ENCODE peak calls at places on chromosomes 2 and 18, in six cellular contexts. One of them, this sample, is unnamed.

GRCh38 chr2:42927334-42928160 is 135.2 kb upstream of the HAAO start:
- DNase-seq in left ventricle myocardium inferior: peak; percentile 62
- DNase-seq in tibial nerve: no peak
- DNase-seq in astrocyte: no peak
- DNase-seq in upper lobe of left lung: no peak
- DNase-seq in right lobe of liver: no peak
- DNase-seq in this sample: no peak

GRCh38 chr18:79697178-79697577 is 17.6 kb downstream of the CTDP1 start:
- DNase-seq in left ventricle myocardium inferior: no peak
- DNase-seq in tibial nerve: no peak
- DNase-seq in astrocyte: no peak
- DNase-seq in upper lobe of left lung: no peak
- DNase-seq in right lobe of liver: no peak
- DNase-seq in this sample: no peak

GRCh38 chr18:77711096-77711495 is 461.4 kb downstream of the GALR1 start:
- DNase-seq in left ventricle myocardium inferior: no peak
- DNase-seq in tibial nerve: no peak
- DNase-seq in astrocyte: no peak
- DNase-seq in upper lobe of left lung: no peak
- DNase-seq in right lobe of liver: no peak
- DNase-seq in this sample: no peak

GRCh38 chr2:26864226-26864625 is 16.3 kb downstream of the DPYSL5 start:
- DNase-seq in left ventricle myocardium inferior: no peak
- DNase-seq in tibial nerve: no peak
- DNase-seq in astrocyte: no peak
- DNase-seq in upper lobe of left lung: no peak
- DNase-seq in right lobe of liver: no peak
- DNase-seq in this sample: no peak

GRCh38 chr2:216773072-216773471 is 77.7 kb upstream of the IGFBP5 start:
- DNase-seq in left ventricle myocardium inferior: peak; percentile 76
- DNase-seq in tibial nerve: no peak
- DNase-seq in astrocyte: no peak
- DNase-seq in upper lobe of left lung: no peak
- DNase-seq in right lobe of liver: no peak
- DNase-seq in this sample: no peak

GRCh38 chr18:27952741-27953140 is 224.2 kb downstream of the CDH2 start:
- DNase-seq in left ventricle myocardium inferior: no peak
- DNase-seq in tibial nerve: no peak
- DNase-seq in astrocyte: no peak
- DNase-seq in upper lobe of left lung: no peak
- DNase-seq in right lobe of liver: no peak
- DNase-seq in this sample: no peak

GRCh38 chr2:18154259-18154658 is 275.8 kb downstream of the KCNS3 start:
- DNase-seq in left ventricle myocardium inferior: no peak
- DNase-seq in tibial nerve: no peak
- DNase-seq in astrocyte: peak; percentile 92
- DNase-seq in upper lobe of left lung: no peak
- DNase-seq in right lobe of liver: no peak
- DNase-seq in this sample: no peak

GRCh38 chr2:232573042-232573441 is 22.6 kb downstream of the EIF4E2 start:
- DNase-seq in left ventricle myocardium inferior: no peak
- DNase-seq in tibial nerve: no peak
- DNase-seq in astrocyte: no peak
- DNase-seq in upper lobe of left lung: no peak
- DNase-seq in right lobe of liver: no peak
- DNase-seq in this sample: no peak

GRCh38 chr2:121722479-121722878 is 14.2 kb downstream of the NIFK start:
- DNase-seq in left ventricle myocardium inferior: no peak
- DNase-seq in tibial nerve: no peak
- DNase-seq in astrocyte: peak; percentile 68
- DNase-seq in upper lobe of left lung: no peak
- DNase-seq in right lobe of liver: no peak
- DNase-seq in this sample: no peak

GRCh38 chr2:170571612-170572011 is 143.5 kb upstream of the SP5 start:
- DNase-seq in left ventricle myocardium inferior: no peak
- DNase-seq in tibial nerve: no peak
- DNase-seq in astrocyte: no peak
- DNase-seq in upper lobe of left lung: no peak
- DNase-seq in right lobe of liver: no peak
- DNase-seq in this sample: no peak

GRCh38 chr18:57088883-57089282 is 58.0 kb upstream of the BOD1L2 start:
- DNase-seq in left ventricle myocardium inferior: no peak
- DNase-seq in tibial nerve: no peak
- DNase-seq in astrocyte: no peak
- DNase-seq in upper lobe of left lung: no peak
- DNase-seq in right lobe of liver: no peak
- DNase-seq in this sample: no peak

GRCh38 chr18:34976084-34976483 is 65.1 kb upstream of the MAPRE2 start:
- DNase-seq in left ventricle myocardium inferior: no peak
- DNase-seq in tibial nerve: no peak
- DNase-seq in astrocyte: no peak
- DNase-seq in upper lobe of left lung: no peak
- DNase-seq in right lobe of liver: no peak
- DNase-seq in this sample: no peak

GRCh38 chr18:55054591-55054990 is 95.3 kb upstream of the CCDC68 start:
- DNase-seq in left ventricle myocardium inferior: no peak
- DNase-seq in tibial nerve: no peak
- DNase-seq in astrocyte: peak; percentile 78
- DNase-seq in upper lobe of left lung: peak; percentile 22
- DNase-seq in right lobe of liver: no peak
- DNase-seq in this sample: no peak

GRCh38 chr2:120209427-120210233 is 13.6 kb downstream of the TMEM185B start:
- DNase-seq in left ventricle myocardium inferior: no peak
- DNase-seq in tibial nerve: no peak
- DNase-seq in astrocyte: no peak
- DNase-seq in upper lobe of left lung: no peak
- DNase-seq in right lobe of liver: no peak
- DNase-seq in this sample: no peak

GRCh38 chr2:99140056-99140859 is 1.2 kb upstream of the C2orf15 start:
- DNase-seq in left ventricle myocardium inferior: no peak
- DNase-seq in tibial nerve: no peak
- DNase-seq in astrocyte: no peak
- DNase-seq in upper lobe of left lung: no peak
- DNase-seq in right lobe of liver: no peak
- DNase-seq in this sample: no peak

GRCh38 chr18:58069104-58069503 is 25.1 kb downstream of the NEDD4L start:
- DNase-seq in left ventricle myocardium inferior: no peak
- DNase-seq in tibial nerve: no peak
- DNase-seq in astrocyte: no peak
- DNase-seq in upper lobe of left lung: no peak
- DNase-seq in right lobe of liver: no peak
- DNase-seq in this sample: no peak

GRCh38 chr2:9623151-9623550 is 7.6 kb downstream of the YWHAQ start:
- DNase-seq in left ventricle myocardium inferior: no peak
- DNase-seq in tibial nerve: no peak
- DNase-seq in astrocyte: no peak
- DNase-seq in upper lobe of left lung: no peak
- DNase-seq in right lobe of liver: no peak
- DNase-seq in this sample: no peak

GRCh38 chr2:178946494-178946893 is 103.4 kb downstream of the CCDC141 start:
- DNase-seq in left ventricle myocardium inferior: no peak
- DNase-seq in tibial nerve: no peak
- DNase-seq in astrocyte: no peak
- DNase-seq in upper lobe of left lung: no peak
- DNase-seq in right lobe of liver: no peak
- DNase-seq in this sample: no peak

GRCh38 chr2:113164930-113165585 is 8.7 kb upstream of the PSD4 start:
- DNase-seq in left ventricle myocardium inferior: no peak
- DNase-seq in tibial nerve: no peak
- DNase-seq in astrocyte: no peak
- DNase-seq in upper lobe of left lung: no peak
- DNase-seq in right lobe of liver: no peak
- DNase-seq in this sample: no peak

GRCh38 chr2:240392084-240392947 is 43.1 kb upstream of the GPC1 start:
- DNase-seq in left ventricle myocardium inferior: no peak
- DNase-seq in tibial nerve: no peak
- DNase-seq in astrocyte: no peak
- DNase-seq in upper lobe of left lung: peak; percentile 81
- DNase-seq in right lobe of liver: peak; percentile 53
- DNase-seq in this sample: no peak

GRCh38 chr2:229642371-229642770 is 72.0 kb downstream of the DNER start:
- DNase-seq in left ventricle myocardium inferior: no peak
- DNase-seq in tibial nerve: no peak
- DNase-seq in astrocyte: no peak
- DNase-seq in upper lobe of left lung: no peak
- DNase-seq in right lobe of liver: peak; percentile 59
- DNase-seq in this sample: no peak

GRCh38 chr2:225690153-225690552 is 290.6 kb downstream of the NYAP2 start:
- DNase-seq in left ventricle myocardium inferior: no peak
- DNase-seq in tibial nerve: no peak
- DNase-seq in astrocyte: no peak
- DNase-seq in upper lobe of left lung: no peak
- DNase-seq in right lobe of liver: no peak
- DNase-seq in this sample: no peak

GRCh38 chr18:25493401-25493800 is 141.4 kb upstream of the ZNF521 start:
- DNase-seq in left ventricle myocardium inferior: no peak
- DNase-seq in tibial nerve: no peak
- DNase-seq in astrocyte: no peak
- DNase-seq in upper lobe of left lung: no peak
- DNase-seq in right lobe of liver: no peak
- DNase-seq in this sample: no peak

DNA sequence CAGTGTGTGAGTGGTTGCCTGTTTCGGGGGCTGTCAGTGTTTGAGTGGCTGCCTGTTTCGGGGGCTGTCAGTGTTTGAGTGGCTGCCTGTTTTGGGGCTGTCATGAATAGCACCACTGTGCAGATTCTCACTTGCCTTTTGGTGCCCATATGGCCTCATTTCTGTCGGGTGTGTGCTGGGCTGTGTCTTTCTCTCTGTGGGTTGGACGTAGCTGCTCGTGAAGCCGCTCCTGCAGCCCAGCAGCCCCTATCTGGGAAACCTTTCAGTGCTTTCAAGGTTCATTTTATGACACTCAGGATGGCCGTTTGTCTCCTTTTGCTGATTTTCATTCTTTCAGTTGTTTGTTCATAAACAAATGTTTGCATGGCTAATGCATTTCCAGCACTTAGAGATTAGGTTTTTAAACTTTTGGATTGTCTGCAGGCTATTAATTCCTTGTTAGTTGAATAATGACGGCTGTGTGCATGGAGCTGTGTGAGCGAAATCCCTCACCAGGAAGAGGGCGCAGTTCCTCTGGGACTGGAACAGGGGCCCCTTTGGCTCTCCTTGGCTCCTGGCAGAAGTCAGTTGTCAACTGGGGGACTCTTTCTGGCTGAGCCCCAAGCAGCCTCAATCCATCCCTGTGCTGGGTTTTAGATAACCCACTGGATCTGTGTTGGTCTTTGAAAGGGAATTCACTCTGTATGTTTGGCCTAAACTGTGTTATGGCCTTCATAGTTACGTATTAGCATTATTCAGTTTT is 10.8 kb downstream of the AGAP1 start:
- DNase-seq in left ventricle myocardium inferior: no peak
- DNase-seq in tibial nerve: no peak
- DNase-seq in astrocyte: no peak
- DNase-seq in upper lobe of left lung: no peak
- DNase-seq in right lobe of liver: no peak
- DNase-seq in this sample: no peak
- H3K4me3 ChIP-seq in left ventricle myocardium inferior: peak overlapping the region; percentile 7
- H3K4me3 ChIP-seq in tibial nerve: no peak overlapping the region
- H3K4me3 ChIP-seq in astrocyte: no peak overlapping the region
- H3K4me3 ChIP-seq in upper lobe of left lung: no peak overlapping the region
- H3K4me3 ChIP-seq in right lobe of liver: no peak overlapping the region
- H3K4me3 ChIP-seq in this sample: no peak overlapping the region

GRCh38 chr2:75608684-75609333 is 37.8 kb upstream of the MRPL19 start:
- DNase-seq in left ventricle myocardium inferior: peak; percentile 46
- DNase-seq in tibial nerve: peak; percentile 42
- DNase-seq in astrocyte: no peak
- DNase-seq in upper lobe of left lung: peak; percentile 93
- DNase-seq in right lobe of liver: peak; percentile 66
- DNase-seq in this sample: no peak
- H3K9me3 ChIP-seq in left ventricle myocardium inferior: no peaks in the 10 kb centered on the region
- H3K9me3 ChIP-seq in tibial nerve: no peaks in the 10 kb centered on the region
- H3K9me3 ChIP-seq in astrocyte: no peaks in the 10 kb centered on the region
- H3K9me3 ChIP-seq in upper lobe of left lung: no peaks in the 10 kb centered on the region
- H3K9me3 ChIP-seq in right lobe of liver: no peaks in the 10 kb centered on the region
- H3K9me3 ChIP-seq in this sample: no peaks in the 10 kb centered on the region

GRCh38 chr2:143572421-143572820 is 443.2 kb downstream of the ARHGAP15 start:
- DNase-seq in left ventricle myocardium inferior: no peak
- DNase-seq in tibial nerve: no peak
- DNase-seq in astrocyte: no peak
- DNase-seq in upper lobe of left lung: no peak
- DNase-seq in right lobe of liver: no peak
- DNase-seq in this sample: no peak

GRCh38 chr2:143579456-143579855 is 450.2 kb downstream of the ARHGAP15 start:
- DNase-seq in left ventricle myocardium inferior: no peak
- DNase-seq in tibial nerve: no peak
- DNase-seq in astrocyte: no peak
- DNase-seq in upper lobe of left lung: no peak
- DNase-seq in right lobe of liver: no peak
- DNase-seq in this sample: no peak

GRCh38 chr2:143577489-143577888 is 448.3 kb downstream of the ARHGAP15 start:
- DNase-seq in left ventricle myocardium inferior: no peak
- DNase-seq in tibial nerve: no peak
- DNase-seq in astrocyte: no peak
- DNase-seq in upper lobe of left lung: no peak
- DNase-seq in right lobe of liver: no peak
- DNase-seq in this sample: no peak

GRCh38 chr2:143574069-143574468 is 444.9 kb downstream of the ARHGAP15 start:
- DNase-seq in left ventricle myocardium inferior: no peak
- DNase-seq in tibial nerve: no peak
- DNase-seq in astrocyte: no peak
- DNase-seq in upper lobe of left lung: no peak
- DNase-seq in right lobe of liver: no peak
- DNase-seq in this sample: no peak

GRCh38 chr2:143575340-143575739 is 446.1 kb downstream of the ARHGAP15 start:
- DNase-seq in left ventricle myocardium inferior: no peak
- DNase-seq in tibial nerve: no peak
- DNase-seq in astrocyte: no peak
- DNase-seq in upper lobe of left lung: no peak
- DNase-seq in right lobe of liver: no peak
- DNase-seq in this sample: no peak
- TF ChIP-seq CTCF in left ventricle myocardium inferior: peak; percentile 34
- TF ChIP-seq CTCF in tibial nerve: no peak
- TF ChIP-seq CTCF in astrocyte: peak; percentile 7
- TF ChIP-seq CTCF in upper lobe of left lung: no peak
- TF ChIP-seq CTCF in right lobe of liver: peak; percentile 14
- TF ChIP-seq CTCF in this sample: no peak

GRCh38 chr18:9296233-9297006 is 38.2 kb upstream of the TWSG1 start:
- DNase-seq in left ventricle myocardium inferior: no peak
- DNase-seq in tibial nerve: no peak
- DNase-seq in astrocyte: no peak
- DNase-seq in upper lobe of left lung: no peak
- DNase-seq in right lobe of liver: no peak
- DNase-seq in this sample: no peak
- H3K4me3 ChIP-seq in left ventricle myocardium inferior: no peak overlapping the region
- H3K4me3 ChIP-seq in tibial nerve: no peak overlapping the region
- H3K4me3 ChIP-seq in astrocyte: no peak overlapping the region
- H3K4me3 ChIP-seq in upper lobe of left lung: no peak overlapping the region
- H3K4me3 ChIP-seq in right lobe of liver: no peak overlapping the region
- H3K4me3 ChIP-seq in this sample: no peak overlapping the region

DNA sequence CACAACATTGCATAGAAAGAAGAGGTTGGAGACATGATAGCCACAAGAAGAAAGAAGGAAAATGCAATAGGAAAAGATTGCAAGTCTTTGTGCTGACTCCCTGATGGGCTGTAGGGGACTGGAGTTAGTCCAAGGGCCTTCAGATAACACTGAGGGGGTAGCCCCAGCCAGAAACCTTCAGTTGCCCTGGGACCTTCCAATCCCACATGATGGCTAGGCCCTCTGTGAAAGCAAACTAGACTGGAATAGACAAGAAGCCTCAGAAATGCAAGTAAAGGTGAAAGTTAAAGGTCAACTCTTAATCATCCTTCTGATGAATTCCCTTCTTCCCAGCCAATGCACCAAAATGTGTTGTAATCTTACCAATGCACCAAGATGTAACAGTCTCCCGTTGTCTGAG is 19.2 kb downstream of the CMPK2 start:
- DNase-seq in left ventricle myocardium inferior: no peak
- DNase-seq in tibial nerve: no peak
- DNase-seq in astrocyte: no peak
- DNase-seq in upper lobe of left lung: no peak
- DNase-seq in right lobe of liver: no peak
- DNase-seq in this sample: no peak
- H3K9me3 ChIP-seq in left ventricle myocardium inferior: peaks cover 97% of the 10 kb centered on the region
- H3K9me3 ChIP-seq in tibial nerve: peaks cover 17% of the 10 kb centered on the region
- H3K9me3 ChIP-seq in astrocyte: peaks cover 27% of the 10 kb centered on the region
- H3K9me3 ChIP-seq in upper lobe of left lung: peaks cover 67% of the 10 kb centered on the region
- H3K9me3 ChIP-seq in right lobe of liver: peaks cover 8% of the 10 kb centered on the region
- H3K9me3 ChIP-seq in this sample: peaks cover 81% of the 10 kb centered on the region